ENCODE peak calls at places on chromosomes 16 and 17, in six cellular contexts. S is hippocampal formation; Z is Kasumi-1; D is SJSA1; C is AG09309; F is CD4-positive, CD25-positive, alpha-beta regulatory T cell. I is an unnamed sample.

GRCh38 chr17:162689-163088 is 18.8 kb downstream of the DOC2B start:
- DNase-seq in S (no peak), Z (no peak), D (no peak), C (no peak), F (no peak), I (no peak)

GRCh38 chr17:37830151-37830993 is 85.5 kb upstream of the HNF1B start:
- DNase-seq in S (no peak), Z (no peak), D (no peak), C (no peak), F (no peak), I (no peak)

GRCh38 chr16:3198334-3199072 is 10.5 kb downstream of the OR1F1 start:
- DNase-seq in S (no peak), Z (no peak), D (no peak), C (no peak), F (no peak), I (no peak)

GRCh38 chr17:42698736-42699414 is 16.5 kb downstream of the CNTNAP1 start:
- DNase-seq in S (no peak), Z (no peak), D (no peak), C (no peak), F (no peak), I (no peak)

GRCh38 chr17:76737676-76738467 is at the start of gene MFSD11:
- DNase-seq in S (peak; percentile 90), Z (peak; percentile 97), D (peak; percentile 97), C (peak; percentile 75), F (peak; percentile 96), I (peak; percentile 94)

GRCh38 chr16:50539822-50540710 is 8.1 kb upstream of the NKD1 start:
- DNase-seq in S (peak; percentile 61), Z (no peak), D (no peak), C (no peak), F (no peak), I (no peak)

GRCh38 chr17:49031965-49032928 is 35.1 kb downstream of the IGF2BP1 start:
- DNase-seq in S (peak; percentile 34), Z (peak; percentile 90), D (peak; percentile 78), C (peak; percentile 39), F (peak; percentile 63), I (peak; percentile 37)

GRCh38 chr17:81716674-81716996 is 4.6 kb downstream of the SLC25A10 start:
- DNase-seq in S (no peak), Z (no peak), D (no peak), C (no peak), F (no peak), I (no peak)

GRCh38 chr17:74814453-74814852 is 38.3 kb upstream of the NAT9 start:
- DNase-seq in S (no peak), Z (no peak), D (no peak), C (no peak), F (peak; percentile 10), I (no peak)

GRCh38 chr16:47320546-47321315 is 140.1 kb downstream of the ITFG1 start:
- DNase-seq in S (no peak), Z (no peak), D (no peak), C (no peak), F (no peak), I (no peak)

GRCh38 chr17:75238684-75239191 is 22.7 kb downstream of the GGA3 start:
- DNase-seq in S (peak; percentile 33), Z (peak; percentile 88), D (peak; percentile 77), C (no peak), F (peak; percentile 77), I (no peak)

GRCh38 chr17:39738568-39738901 is 797 bp downstream of the GRB7 start:
- DNase-seq in S (no peak), Z (no peak), D (no peak), C (no peak), F (peak; percentile 37), I (no peak)

GRCh38 chr16:20906871-20907255 is 6.3 kb downstream of the LYRM1 start:
- DNase-seq in S (no peak), Z (no peak), D (no peak), C (no peak), F (no peak), I (no peak)

GRCh38 chr17:16322636-16323035 is 30.6 kb downstream of the CENPV start:
- DNase-seq in S (no peak), Z (no peak), D (peak; percentile 68), C (peak; percentile 45), F (no peak), I (no peak)

GRCh38 chr16:27984121-27984520 is 79.4 kb downstream of the GSG1L start:
- DNase-seq in S (no peak), Z (no peak), D (no peak), C (no peak), F (no peak), I (no peak)

GRCh38 chr16:66372078-66372897 is 5.8 kb downstream of the CDH5 start:
- DNase-seq in S (no peak), Z (no peak), D (no peak), C (no peak), F (no peak), I (no peak)

GRCh38 chr16:8047711-8048110 is 542.6 kb downstream of the TMEM114 start:
- DNase-seq in S (peak; percentile 52), Z (no peak), D (no peak), C (no peak), F (no peak), I (no peak)

GRCh38 chr17:48995332-48995870 is 1.8 kb upstream of the IGF2BP1 start:
- DNase-seq in S (no peak), Z (no peak), D (peak; percentile 53), C (no peak), F (no peak), I (no peak)

GRCh38 chr17:56594528-56595418 is 1.3 kb downstream of the NOG start:
- DNase-seq in S (no peak), Z (peak; percentile 63), D (no peak), C (no peak), F (peak; percentile 59), I (no peak)

GRCh38 chr17:33112763-33113162 is 121.1 kb downstream of the SPACA3 start:
- DNase-seq in S (no peak), Z (no peak), D (no peak), C (no peak), F (no peak), I (no peak)